ENCODE peak calls at places on chromosomes 5 and 9, in nine cellular contexts. N is tibial nerve, C is H1, K is A549, U is adrenal gland, W is stomach, T is endothelial cell of umbilical vein, Z is HepG2, Q is IMR-90. S is an unnamed sample.

GRCh38 chr5:175347931-175348330 is 96.1 kb downstream of the DRD1 start:
- DNase-seq in N (no peak), C (no peak), K (no peak), U (no peak), W (no peak), T (no peak), Z (no peak), Q (no peak), S (no peak)

GRCh38 chr9:104725014-104725413 is 22.5 kb upstream of the NIPSNAP3A start:
- DNase-seq in N (no peak), C (no peak), K (no peak), U (no peak), W (no peak), T (no peak), Z (no peak), Q (no peak), S (no peak)

GRCh38 chr9:38359297-38359653 is 33.2 kb upstream of the ALDH1B1 start:
- DNase-seq in N (no peak), C (no peak), K (no peak), U (no peak), W (no peak), T (no peak), Z (peak; percentile 47), Q (no peak), S (no peak)

GRCh38 chr9:110048976-110049698 is 158.8 kb downstream of the C9orf152 start:
- DNase-seq in N (no peak), C (no peak), K (no peak), U (no peak), W (no peak), T (no peak), Z (no peak), Q (no peak), S (no peak)

GRCh38 chr9:37994639-37995347 is 74.2 kb downstream of the SHB start:
- DNase-seq in N (peak; percentile 54), C (no peak), K (no peak), U (peak; percentile 72), W (peak; percentile 40), T (peak; percentile 27), Z (no peak), Q (peak; percentile 88), S (peak; percentile 84)

GRCh38 chr5:161740433-161740832 is 54.9 kb downstream of the GABRA6 start:
- DNase-seq in N (no peak), C (no peak), K (no peak), U (no peak), W (no peak), T (no peak), Z (no peak), Q (no peak), S (no peak)

GRCh38 chr5:96687812-96688453 is 25.8 kb downstream of the CAST start:
- DNase-seq in N (no peak), C (no peak), K (peak; percentile 72), U (no peak), W (no peak), T (peak; percentile 81), Z (peak; percentile 49), Q (peak; percentile 76), S (no peak)

GRCh38 chr9:110650261-110650660 is 18.3 kb upstream of the MUSK start:
- DNase-seq in N (no peak), C (no peak), K (no peak), U (no peak), W (no peak), T (no peak), Z (no peak), Q (peak; percentile 93), S (no peak)

GRCh38 chr5:167463939-167464338 is 827.5 kb upstream of the WWC1 start:
- DNase-seq in N (no peak), C (no peak), K (no peak), U (no peak), W (no peak), T (no peak), Z (no peak), Q (no peak), S (no peak)

GRCh38 chr5:172640822-172641358 is at the start of gene NEURL1B:
- DNase-seq in N (peak; percentile 55), C (no peak), K (peak; percentile 61), U (peak; percentile 76), W (peak; percentile 77), T (peak; percentile 33), Z (peak; percentile 29), Q (peak; percentile 43), S (peak; percentile 81)

GRCh38 chr5:51185985-51186384 is 197.3 kb upstream of the ISL1 start:
- DNase-seq in N (no peak), C (no peak), K (no peak), U (no peak), W (no peak), T (no peak), Z (no peak), Q (no peak), S (no peak)

GRCh38 chr9:12680341-12680740 is 12.8 kb upstream of the TYRP1 start:
- DNase-seq in N (no peak), C (no peak), K (no peak), U (no peak), W (no peak), T (peak; percentile 45), Z (no peak), Q (peak; percentile 55), S (no peak)

GRCh38 chr5:156595132-156595787 is 254.8 kb upstream of the PPP1R2B start:
- DNase-seq in N (no peak), C (no peak), K (no peak), U (no peak), W (no peak), T (no peak), Z (no peak), Q (no peak), S (peak; percentile 89)

GRCh38 chr9:78927099-78927940 is 630.4 kb downstream of the PSAT1 start:
- DNase-seq in N (no peak), C (no peak), K (no peak), U (no peak), W (no peak), T (no peak), Z (no peak), Q (no peak), S (no peak)

GRCh38 chr5:107544967-107545366 is 125.8 kb downstream of the EFNA5 start:
- DNase-seq in N (no peak), C (no peak), K (no peak), U (no peak), W (peak; percentile 36), T (no peak), Z (no peak), Q (no peak), S (no peak)

GRCh38 chr9:85055506-85056202 is 386.1 kb downstream of the NTRK2 start:
- DNase-seq in N (no peak), C (no peak), K (no peak), U (no peak), W (no peak), T (no peak), Z (no peak), Q (no peak), S (no peak)

GRCh38 chr5:54990751-54991349 is 5.5 kb upstream of the ESM1 start:
- DNase-seq in N (no peak), C (no peak), K (no peak), U (no peak), W (no peak), T (peak; percentile 71), Z (no peak), Q (peak; percentile 84), S (no peak)

GRCh38 chr5:149708981-149709594 is 21.0 kb upstream of the PPARGC1B start:
- DNase-seq in N (no peak), C (no peak), K (no peak), U (no peak), W (no peak), T (no peak), Z (no peak), Q (no peak), S (no peak)
- H3K27ac ChIP-seq in N (no peak overlapping the region), C (no peak overlapping the region), K (no peak overlapping the region), U (no peak overlapping the region), W (no peak overlapping the region), T (no peak overlapping the region), Z (no peak overlapping the region), Q (no peak overlapping the region), S (no peak overlapping the region)

GRCh38 chr5:137492321-137492720 is 6.8 kb downstream of the SPOCK1 start:
- DNase-seq in N (no peak), C (no peak), K (no peak), U (no peak), W (no peak), T (no peak), Z (no peak), Q (peak; percentile 77), S (no peak)
- TF ChIP-seq POLR2A in N (no peak), C (no peak), K (no peak), U (no peak), W (no peak), T (no peak), Z (no peak), Q (no peak), S (no peak)

GRCh38 chr5:65925094-65925600 is 1.2 kb upstream of the ERBIN start:
- DNase-seq in N (peak; percentile 55), C (no peak), K (peak; percentile 77), U (peak; percentile 78), W (peak; percentile 76), T (peak; percentile 84), Z (peak; percentile 36), Q (peak; percentile 82), S (peak; percentile 81)

GRCh38 chr5:65923339-65923738 is 3.0 kb upstream of the ERBIN start:
- DNase-seq in N (no peak), C (no peak), K (no peak), U (no peak), W (no peak), T (no peak), Z (no peak), Q (no peak), S (no peak)

GRCh38 chr5:65926276-65926761 is at the start of gene ERBIN:
- DNase-seq in N (peak; percentile 76), C (no peak), K (peak; percentile 73), U (peak; percentile 82), W (peak; percentile 87), T (peak; percentile 90), Z (peak; percentile 41), Q (peak; percentile 82), S (peak; percentile 88)

GRCh38 chr5:65925601-65926275 is 637 bp upstream of the ERBIN start:
- DNase-seq in N (peak; percentile 59), C (no peak), K (peak; percentile 89), U (peak; percentile 88), W (peak; percentile 84), T (peak; percentile 88), Z (peak; percentile 74), Q (peak; percentile 85), S (peak; percentile 87)

GRCh38 chr5:65924366-65925093 is 1.8 kb upstream of the ERBIN start:
- DNase-seq in N (no peak), C (no peak), K (no peak), U (peak; percentile 17), W (no peak), T (peak; percentile 1), Z (peak; percentile 12), Q (no peak), S (peak; percentile 18)
- H3K27ac ChIP-seq in N (peak overlapping the region; percentile 97), C (peak overlapping the region; percentile 60), K (peak overlapping the region; percentile 99), U (peak overlapping the region; percentile 100), W (peak overlapping the region; percentile 99), T (peak overlapping the region; percentile 39), Z (peak overlapping the region; percentile 94), Q (peak overlapping the region; percentile 92), S (peak overlapping the region; percentile 99)

DNA sequence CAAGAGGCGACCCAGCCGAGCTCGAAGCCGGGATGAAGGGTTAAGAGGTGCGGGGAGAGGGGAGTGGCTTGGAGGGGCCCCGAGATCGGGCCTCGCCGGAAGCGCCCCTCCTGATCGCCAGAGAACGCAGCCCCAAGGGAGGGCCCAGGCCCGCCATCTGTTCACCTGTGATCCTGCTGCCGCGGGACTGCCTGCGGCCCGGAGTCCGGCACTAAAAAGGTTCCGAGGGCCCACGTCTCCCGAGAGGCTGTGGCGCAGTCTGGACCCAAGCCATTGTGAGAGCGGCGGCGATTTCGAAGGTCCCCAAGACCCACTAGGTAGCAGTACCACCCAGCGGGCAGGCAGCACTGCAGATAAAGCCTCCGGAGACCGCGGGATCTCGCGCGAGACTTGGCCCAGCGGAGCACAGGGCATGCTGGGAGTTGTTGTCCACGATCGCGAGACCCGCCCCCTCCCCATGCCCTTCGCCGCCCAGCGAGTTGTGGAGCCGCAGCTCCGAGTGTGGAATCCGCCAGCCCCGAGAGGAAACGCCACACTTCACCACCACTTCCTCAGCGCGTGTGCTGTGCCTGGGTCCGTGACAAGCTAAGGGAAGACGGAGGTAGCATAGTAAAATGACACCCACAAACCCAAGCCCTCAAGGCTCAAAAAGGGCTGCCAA is at the start of gene KIAA1191:
- DNase-seq in N (peak; percentile 86), C (no peak), K (peak; percentile 90), U (peak; percentile 96), W (peak; percentile 94), T (peak; percentile 94), Z (peak; percentile 86), Q (peak; percentile 87), S (peak; percentile 97)
- TF ChIP-seq POLR2A in N (no peak), C (peak; percentile 93), K (peak; percentile 94), U (peak; percentile 91), W (peak; percentile 40), T (peak; percentile 98), Z (peak; percentile 100), Q (peak; percentile 95), S (peak; percentile 95)

S was measured in heart left ventricle.